ENCODE peak calls at places on chromosomes 7 and 10, in six cellular contexts. One of them, this sample, is unnamed.

GRCh38 chr7:140673063-140673769 is 471 bp downstream of the ADCK2 start:
- DNase-seq in heart left ventricle: peak; percentile 61
- DNase-seq in endothelial cell of umbilical vein: peak; percentile 28
- DNase-seq in tibial nerve: no peak
- DNase-seq in body of pancreas: peak; percentile 76
- DNase-seq in A549: peak; percentile 61
- DNase-seq in this sample: peak; percentile 62

GRCh38 chr7:67636363-67637355 is 640.0 kb downstream of the TYW1 start:
- DNase-seq in A549: no peak
- DNase-seq in endothelial cell of umbilical vein: no peak
- DNase-seq in tibial nerve: no peak
- DNase-seq in body of pancreas: peak; percentile 8
- DNase-seq in heart left ventricle: no peak
- DNase-seq in this sample: no peak

GRCh38 chr7:42494199-42494710 is 257.2 kb upstream of the GLI3 start:
- DNase-seq in heart left ventricle: no peak
- DNase-seq in body of pancreas: no peak
- DNase-seq in A549: no peak
- DNase-seq in endothelial cell of umbilical vein: no peak
- DNase-seq in tibial nerve: no peak
- DNase-seq in this sample: no peak

GRCh38 chr7:94612253-94612652 is 43.7 kb downstream of the SGCE start:
- DNase-seq in tibial nerve: no peak
- DNase-seq in A549: no peak
- DNase-seq in endothelial cell of umbilical vein: no peak
- DNase-seq in body of pancreas: no peak
- DNase-seq in heart left ventricle: no peak
- DNase-seq in this sample: no peak

GRCh38 chr7:98213296-98213873 is 2.1 kb downstream of the BHLHA15 start:
- DNase-seq in tibial nerve: no peak
- DNase-seq in A549: no peak
- DNase-seq in heart left ventricle: no peak
- DNase-seq in endothelial cell of umbilical vein: no peak
- DNase-seq in body of pancreas: no peak
- DNase-seq in this sample: peak; percentile 16

GRCh38 chr10:14120812-14121211 is 209.9 kb downstream of the FRMD4A start:
- DNase-seq in A549: no peak
- DNase-seq in endothelial cell of umbilical vein: no peak
- DNase-seq in tibial nerve: no peak
- DNase-seq in heart left ventricle: no peak
- DNase-seq in body of pancreas: no peak
- DNase-seq in this sample: no peak

GRCh38 chr7:10889266-10889898 is 84.3 kb upstream of the PHF14 start:
- DNase-seq in body of pancreas: peak; percentile 52
- DNase-seq in tibial nerve: no peak
- DNase-seq in heart left ventricle: peak; percentile 30
- DNase-seq in endothelial cell of umbilical vein: peak; percentile 48
- DNase-seq in A549: peak; percentile 38
- DNase-seq in this sample: no peak

GRCh38 chr7:25564980-25565379 is 336.7 kb upstream of the NPVF start:
- DNase-seq in endothelial cell of umbilical vein: no peak
- DNase-seq in A549: no peak
- DNase-seq in heart left ventricle: no peak
- DNase-seq in body of pancreas: no peak
- DNase-seq in tibial nerve: peak; percentile 21
- DNase-seq in this sample: no peak

GRCh38 chr7:132420527-132420926 is 155.7 kb downstream of the PLXNA4 start:
- DNase-seq in tibial nerve: no peak
- DNase-seq in body of pancreas: no peak
- DNase-seq in A549: no peak
- DNase-seq in endothelial cell of umbilical vein: no peak
- DNase-seq in heart left ventricle: no peak
- DNase-seq in this sample: no peak

GRCh38 chr7:128363261-128363721 is 1.8 kb upstream of the PRRT4 start:
- DNase-seq in body of pancreas: no peak
- DNase-seq in tibial nerve: no peak
- DNase-seq in heart left ventricle: no peak
- DNase-seq in endothelial cell of umbilical vein: no peak
- DNase-seq in A549: no peak
- DNase-seq in this sample: no peak

GRCh38 chr7:128364166-128364565 is 2.7 kb upstream of the PRRT4 start:
- DNase-seq in A549: no peak
- DNase-seq in body of pancreas: no peak
- DNase-seq in tibial nerve: no peak
- DNase-seq in heart left ventricle: no peak
- DNase-seq in endothelial cell of umbilical vein: no peak
- DNase-seq in this sample: no peak

GRCh38 chr7:128359939-128360338 is 1.6 kb downstream of the PRRT4 start:
- DNase-seq in heart left ventricle: no peak
- DNase-seq in body of pancreas: no peak
- DNase-seq in endothelial cell of umbilical vein: no peak
- DNase-seq in A549: no peak
- DNase-seq in tibial nerve: no peak
- DNase-seq in this sample: no peak

GRCh38 chr7:128362670-128363069 is 1.2 kb upstream of the PRRT4 start:
- DNase-seq in endothelial cell of umbilical vein: no peak
- DNase-seq in heart left ventricle: no peak
- DNase-seq in tibial nerve: no peak
- DNase-seq in body of pancreas: no peak
- DNase-seq in A549: no peak
- DNase-seq in this sample: no peak

GRCh38 chr7:128361463-128362441 is at the start of gene PRRT4:
- DNase-seq in body of pancreas: peak; percentile 56
- DNase-seq in A549: peak; percentile 63
- DNase-seq in heart left ventricle: peak; percentile 62
- DNase-seq in endothelial cell of umbilical vein: no peak
- DNase-seq in tibial nerve: no peak
- DNase-seq in this sample: no peak
- H3K27ac ChIP-seq in body of pancreas: no peak within 1 kb of the TSS
- H3K27ac ChIP-seq in A549: peak within 1 kb of the TSS; percentile 34
- H3K27ac ChIP-seq in heart left ventricle: no peak within 1 kb of the TSS
- H3K27ac ChIP-seq in endothelial cell of umbilical vein: no peak within 1 kb of the TSS
- H3K27ac ChIP-seq in tibial nerve: no peak within 1 kb of the TSS
- H3K27ac ChIP-seq in this sample: no peak within 1 kb of the TSS

GRCh38 chr7:22858640-22859561 is 36.3 kb upstream of the TOMM7 start:
- DNase-seq in A549: peak; percentile 46
- DNase-seq in heart left ventricle: no peak
- DNase-seq in endothelial cell of umbilical vein: peak; percentile 54
- DNase-seq in body of pancreas: no peak
- DNase-seq in tibial nerve: no peak
- DNase-seq in this sample: no peak
- TF ChIP-seq POLR2A in A549: no peak
- TF ChIP-seq POLR2A in heart left ventricle: no peak
- TF ChIP-seq POLR2A in endothelial cell of umbilical vein: peak; percentile 65
- TF ChIP-seq POLR2A in body of pancreas: no peak
- TF ChIP-seq POLR2A in tibial nerve: no peak
- TF ChIP-seq POLR2A in this sample: no peak

DNA sequence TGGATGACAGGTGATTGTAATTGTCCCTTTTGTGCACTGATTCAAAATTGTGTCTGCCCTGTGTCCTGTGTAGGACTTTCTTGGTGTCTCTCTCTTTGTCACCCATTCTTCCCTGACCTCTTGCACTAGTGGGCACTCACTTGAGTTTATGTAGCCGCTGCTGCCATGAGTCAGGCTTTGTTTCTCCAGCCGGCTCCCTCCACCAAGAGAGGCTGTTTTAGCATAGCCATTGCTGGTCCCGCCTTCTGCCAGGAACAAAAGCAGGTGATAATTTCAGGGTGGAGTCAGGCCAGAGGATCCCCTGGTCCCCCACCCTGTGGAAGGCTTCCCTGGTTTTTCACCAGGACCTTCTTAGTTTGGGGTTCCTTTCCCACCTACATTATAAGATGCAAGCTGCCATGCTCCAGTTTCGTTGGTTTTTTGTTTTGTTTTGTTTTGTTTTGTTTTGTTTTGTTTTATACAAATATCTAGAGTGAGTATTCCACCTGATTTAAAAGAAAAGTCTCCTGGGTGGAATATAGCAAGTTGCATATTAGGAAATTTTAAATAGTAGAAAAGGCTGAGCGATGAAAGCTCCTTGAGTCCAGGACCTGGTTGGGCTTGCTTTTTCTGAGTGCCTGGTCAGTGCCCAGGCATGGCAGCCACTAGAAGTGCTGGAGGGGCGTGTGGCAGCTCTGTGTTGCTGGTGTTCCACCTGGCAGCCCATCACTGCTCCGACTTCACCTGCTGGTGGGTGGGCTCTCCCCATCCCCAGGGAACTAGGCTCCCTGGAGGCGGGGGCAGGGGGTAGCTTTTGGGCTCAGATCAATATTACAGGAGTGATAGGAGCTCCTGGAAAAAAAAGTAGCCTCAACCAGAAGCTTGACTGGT is 8.2 kb downstream of the COL17A1 start:
- DNase-seq in A549: no peak
- DNase-seq in heart left ventricle: no peak
- DNase-seq in body of pancreas: no peak
- DNase-seq in endothelial cell of umbilical vein: peak; percentile 74
- DNase-seq in tibial nerve: no peak
- DNase-seq in this sample: no peak
- H3K27ac ChIP-seq in A549: no peak overlapping the region
- H3K27ac ChIP-seq in heart left ventricle: peak overlapping the region; percentile 44
- H3K27ac ChIP-seq in body of pancreas: no peak overlapping the region
- H3K27ac ChIP-seq in endothelial cell of umbilical vein: peak overlapping the region; percentile 55
- H3K27ac ChIP-seq in tibial nerve: peak overlapping the region; percentile 52
- H3K27ac ChIP-seq in this sample: no peak overlapping the region

DNA sequence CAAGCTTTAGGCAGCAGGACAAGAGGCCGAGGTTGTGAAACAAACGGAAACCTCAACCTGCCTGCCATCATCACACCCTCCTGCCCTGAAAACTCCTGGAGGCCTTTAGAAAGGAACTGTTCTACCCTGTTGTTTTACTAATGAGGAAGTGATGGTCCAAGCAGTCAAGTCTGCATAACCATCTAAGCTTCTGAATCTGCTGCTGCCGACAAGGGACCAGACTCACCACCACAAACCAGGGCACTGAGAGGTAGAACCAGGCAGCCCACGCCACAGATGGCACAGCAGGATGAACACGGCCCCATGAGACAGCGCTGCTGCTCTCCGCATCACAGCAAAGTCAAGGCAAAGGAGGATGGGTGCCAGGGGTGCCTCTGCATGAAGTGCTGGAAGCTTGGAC is 209.4 kb downstream of the CELF2 start:
- DNase-seq in body of pancreas: no peak
- DNase-seq in tibial nerve: no peak
- DNase-seq in A549: no peak
- DNase-seq in endothelial cell of umbilical vein: no peak
- DNase-seq in heart left ventricle: no peak
- DNase-seq in this sample: no peak
- TF ChIP-seq POLR2A in body of pancreas: no peak
- TF ChIP-seq POLR2A in tibial nerve: no peak
- TF ChIP-seq POLR2A in A549: no peak
- TF ChIP-seq POLR2A in endothelial cell of umbilical vein: no peak
- TF ChIP-seq POLR2A in heart left ventricle: no peak
- TF ChIP-seq POLR2A in this sample: no peak

GRCh38 chr7:150378853-150379589 is at the start of gene ZNF775:
- DNase-seq in A549: peak; percentile 100
- DNase-seq in tibial nerve: peak; percentile 88
- DNase-seq in endothelial cell of umbilical vein: peak; percentile 93
- DNase-seq in heart left ventricle: peak; percentile 99
- DNase-seq in body of pancreas: peak; percentile 97
- DNase-seq in this sample: peak; percentile 99
- H3K27ac ChIP-seq in A549: peak within 1 kb of the TSS; percentile 97
- H3K27ac ChIP-seq in tibial nerve: peak within 1 kb of the TSS; percentile 87
- H3K27ac ChIP-seq in endothelial cell of umbilical vein: peak within 1 kb of the TSS; percentile 87
- H3K27ac ChIP-seq in heart left ventricle: peak within 1 kb of the TSS; percentile 92
- H3K27ac ChIP-seq in body of pancreas: peak within 1 kb of the TSS; percentile 93
- H3K27ac ChIP-seq in this sample: peak within 1 kb of the TSS; percentile 90

DNA sequence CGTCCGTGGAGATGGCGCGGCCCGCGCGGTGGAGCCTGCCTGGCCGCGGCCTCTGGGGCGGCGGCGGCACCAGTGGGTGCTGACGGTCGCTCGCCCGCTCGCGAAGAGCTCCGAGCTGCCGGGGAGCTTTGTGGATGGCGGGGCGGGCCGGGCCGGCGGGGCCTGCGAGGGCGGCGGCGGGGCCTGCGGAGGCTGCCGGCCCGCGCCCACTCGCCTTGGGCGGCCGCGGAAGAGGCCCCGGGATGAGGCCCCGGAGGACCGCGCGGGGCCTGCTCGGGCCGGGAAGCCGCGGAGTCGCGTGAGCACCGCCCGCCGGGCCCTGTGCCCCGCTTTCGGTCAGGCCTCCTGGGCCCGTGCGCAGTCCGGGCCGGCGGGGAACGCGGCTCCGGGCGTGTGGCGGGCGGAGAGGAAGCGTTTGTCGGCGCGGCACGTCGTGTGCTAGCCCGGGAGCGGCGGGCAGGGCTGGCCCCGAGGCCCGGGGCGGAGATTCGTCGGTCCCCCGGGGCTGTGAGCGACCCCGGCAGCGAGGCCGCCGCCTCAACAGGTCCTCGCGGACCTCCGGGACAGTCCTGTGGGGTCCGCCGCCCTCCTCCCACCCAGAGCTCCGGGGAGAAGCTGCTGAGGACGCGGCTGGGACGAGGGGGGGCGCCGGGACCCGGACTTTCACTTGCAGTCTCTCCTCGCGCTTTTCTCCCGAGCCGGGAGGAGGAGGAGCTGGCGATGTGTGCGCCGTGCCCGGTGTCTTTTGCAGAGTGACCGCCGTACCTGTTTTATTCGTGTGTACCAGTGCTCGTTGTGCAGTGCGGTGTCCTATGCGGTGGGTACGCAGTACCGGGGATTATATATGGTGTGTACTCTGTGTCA is 578 bp downstream of the ZMYND11 start:
- DNase-seq in body of pancreas: peak; percentile 78
- DNase-seq in heart left ventricle: peak; percentile 71
- DNase-seq in endothelial cell of umbilical vein: peak; percentile 64
- DNase-seq in tibial nerve: peak; percentile 50
- DNase-seq in A549: peak; percentile 58
- DNase-seq in this sample: peak; percentile 73
- TF ChIP-seq POLR2A in body of pancreas: peak; percentile 78
- TF ChIP-seq POLR2A in heart left ventricle: no peak
- TF ChIP-seq POLR2A in endothelial cell of umbilical vein: peak; percentile 17
- TF ChIP-seq POLR2A in tibial nerve: no peak
- TF ChIP-seq POLR2A in A549: no peak
- TF ChIP-seq POLR2A in this sample: peak; percentile 52

GRCh38 chr10:6109444-6109775 is 20.6 kb downstream of the RBM17 start:
- DNase-seq in heart left ventricle: no peak
- DNase-seq in A549: no peak
- DNase-seq in endothelial cell of umbilical vein: no peak
- DNase-seq in tibial nerve: no peak
- DNase-seq in body of pancreas: no peak
- DNase-seq in this sample: no peak
- H3K27ac ChIP-seq in heart left ventricle: no peak overlapping the region
- H3K27ac ChIP-seq in A549: no peak overlapping the region
- H3K27ac ChIP-seq in endothelial cell of umbilical vein: no peak overlapping the region
- H3K27ac ChIP-seq in tibial nerve: no peak overlapping the region
- H3K27ac ChIP-seq in body of pancreas: no peak overlapping the region
- H3K27ac ChIP-seq in this sample: no peak overlapping the region